ENCODE peak calls at places on chromosomes 16 and 17, in six cellular contexts. I is esophagus muscularis mucosa, Q is GM12865, L is SK-N-SH, U is fibroblast of lung, P is DND-41. T is an unnamed sample.

GRCh38 chr17:77208217-77208808 is 67.5 kb downstream of the SEC14L1 start:
- DNase-seq in P (no peak), U (peak), I (no peak), Q (no peak), L (no peak), T (peak)

GRCh38 chr16:17566656-17567450 is 96.1 kb upstream of the XYLT1 start:
- DNase-seq in U (no peak), I (no peak), L (no peak), P (no peak), Q (no peak), T (no peak)

GRCh38 chr17:77952368-77952767 is 6.1 kb upstream of the TNRC6C start:
- DNase-seq in U (no peak), L (no peak), Q (no peak), P (no peak), I (no peak), T (no peak)

GRCh38 chr17:32335647-32336046 is 6.3 kb downstream of the C17orf75 start:
- DNase-seq in U (peak), P (no peak), Q (no peak), I (no peak), L (no peak), T (no peak)

GRCh38 chr17:7249219-7249618 is 2.3 kb downstream of the CTDNEP1 start:
- DNase-seq in P (no peak), I (no peak), Q (no peak), U (no peak), L (no peak), T (no peak)

GRCh38 chr17:29291163-29291752 is 2.7 kb downstream of the NUFIP2 start:
- DNase-seq in L (peak), U (peak), I (no peak), P (peak), Q (peak), T (peak)

GRCh38 chr16:30585022-30585399 is 486 bp downstream of the ZNF785 start:
- DNase-seq in Q (peak), U (peak), P (peak), I (no peak), L (peak), T (no peak)

GRCh38 chr17:17514993-17515920 is 19.1 kb upstream of the RASD1 start:
- DNase-seq in L (peak), U (peak), I (no peak), Q (no peak), P (no peak), T (peak)

GRCh38 chr17:30519166-30519565 is 42.0 kb downstream of the GOSR1 start:
- DNase-seq in Q (no peak), I (no peak), P (no peak), L (no peak), U (no peak), T (no peak)

GRCh38 chr17:70905796-70906195 is 736.5 kb downstream of the KCNJ2 start:
- DNase-seq in P (no peak), U (peak), I (no peak), Q (no peak), L (no peak), T (peak)

GRCh38 chr17:17057057-17057551 is 14.8 kb downstream of the MPRIP start:
- DNase-seq in Q (no peak), P (no peak), U (no peak), I (no peak), L (no peak), T (no peak)

GRCh38 chr16:1169285-1170075 is 16.6 kb downstream of the CACNA1H start:
- DNase-seq in Q (no peak), I (no peak), U (no peak), L (no peak), P (no peak), T (no peak)

GRCh38 chr17:13562271-13562800 is 39.4 kb downstream of the HS3ST3A1 start:
- DNase-seq in L (no peak), U (peak), P (no peak), I (no peak), Q (no peak), T (no peak)

DNA sequence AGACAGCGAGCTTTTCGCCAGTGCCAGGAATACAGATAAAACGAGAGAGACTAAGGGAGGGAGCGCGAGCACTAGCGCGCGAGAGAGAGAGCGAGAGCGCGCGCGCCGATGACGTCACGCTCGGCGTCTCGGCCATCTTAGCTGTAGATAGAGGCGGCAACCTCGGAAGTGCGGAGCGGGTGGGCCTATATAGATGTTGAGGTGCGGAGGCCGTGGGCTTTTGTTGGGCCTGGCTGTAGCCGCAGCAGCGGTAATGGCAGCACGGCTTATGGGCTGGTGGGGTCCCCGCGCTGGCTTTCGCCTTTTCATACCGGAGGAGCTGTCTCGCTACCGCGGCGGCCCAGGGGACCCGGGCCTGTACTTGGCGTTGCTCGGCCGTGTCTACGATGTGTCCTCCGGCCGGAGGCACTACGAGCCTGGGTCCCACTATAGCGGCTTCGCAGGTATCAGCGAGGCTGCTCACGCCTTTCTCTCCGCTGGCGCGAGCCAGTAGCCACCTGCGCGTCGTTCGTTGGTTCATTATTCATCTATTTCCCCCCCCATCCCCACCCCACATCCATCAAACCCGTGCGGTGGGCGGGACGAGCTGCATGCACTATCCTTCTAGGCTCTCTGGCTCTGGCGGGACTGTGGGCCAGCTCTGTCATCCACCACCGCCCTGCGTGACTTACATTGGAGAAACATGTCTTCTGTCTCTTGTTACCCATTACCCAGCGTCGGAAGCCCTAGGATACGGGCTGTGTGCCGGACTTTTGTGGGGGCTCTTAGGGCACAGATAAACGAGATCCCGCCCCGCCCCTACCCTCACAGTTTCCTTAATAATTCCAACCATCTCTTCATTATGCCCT is 790 bp downstream of the CYB5D2 start:
- DNase-seq in P (peak), I (peak), L (peak), U (peak), Q (peak), T (peak)
- TF ChIP-seq CTCF in P (no peak), I (no peak), L (no peak), U (no peak), Q (no peak), T (no peak)

DNA sequence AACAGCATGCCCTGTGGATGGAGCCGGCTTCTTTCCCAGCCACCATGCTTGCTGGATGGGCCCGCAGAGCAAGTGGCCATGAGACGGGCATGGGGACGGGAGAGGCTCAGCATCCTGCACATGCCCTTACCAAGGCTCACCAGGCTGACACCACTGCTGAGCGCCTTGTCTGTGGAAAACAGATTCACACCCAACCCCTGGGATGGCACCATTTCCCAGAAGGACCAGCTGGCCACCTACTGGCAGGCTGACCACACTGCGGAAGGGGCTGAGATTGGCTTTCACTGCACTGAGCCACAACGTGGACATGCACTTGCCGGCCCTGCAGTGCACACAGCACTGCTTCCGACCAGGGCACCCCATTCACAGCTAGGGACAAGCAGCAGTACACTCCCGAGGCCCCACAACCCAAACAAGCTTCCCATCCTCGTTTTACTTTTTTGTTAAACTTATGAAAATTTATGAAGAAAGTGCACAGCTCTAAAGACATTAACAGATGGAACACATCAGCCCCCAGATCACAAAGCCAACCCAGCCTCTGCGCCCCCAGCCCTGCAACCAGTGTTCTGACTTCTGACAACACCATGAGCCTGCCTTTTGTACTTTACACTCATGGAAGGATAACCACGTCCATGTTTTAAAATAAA is 13.9 kb upstream of the KRTAP17-1 start:
- DNase-seq in U (peak), L (peak), I (no peak), P (peak), Q (no peak), T (no peak)
- H3K4me3 ChIP-seq in U (no peak), L (no peak), I (no peak), P (no peak), Q (no peak), T (no peak)

DNA sequence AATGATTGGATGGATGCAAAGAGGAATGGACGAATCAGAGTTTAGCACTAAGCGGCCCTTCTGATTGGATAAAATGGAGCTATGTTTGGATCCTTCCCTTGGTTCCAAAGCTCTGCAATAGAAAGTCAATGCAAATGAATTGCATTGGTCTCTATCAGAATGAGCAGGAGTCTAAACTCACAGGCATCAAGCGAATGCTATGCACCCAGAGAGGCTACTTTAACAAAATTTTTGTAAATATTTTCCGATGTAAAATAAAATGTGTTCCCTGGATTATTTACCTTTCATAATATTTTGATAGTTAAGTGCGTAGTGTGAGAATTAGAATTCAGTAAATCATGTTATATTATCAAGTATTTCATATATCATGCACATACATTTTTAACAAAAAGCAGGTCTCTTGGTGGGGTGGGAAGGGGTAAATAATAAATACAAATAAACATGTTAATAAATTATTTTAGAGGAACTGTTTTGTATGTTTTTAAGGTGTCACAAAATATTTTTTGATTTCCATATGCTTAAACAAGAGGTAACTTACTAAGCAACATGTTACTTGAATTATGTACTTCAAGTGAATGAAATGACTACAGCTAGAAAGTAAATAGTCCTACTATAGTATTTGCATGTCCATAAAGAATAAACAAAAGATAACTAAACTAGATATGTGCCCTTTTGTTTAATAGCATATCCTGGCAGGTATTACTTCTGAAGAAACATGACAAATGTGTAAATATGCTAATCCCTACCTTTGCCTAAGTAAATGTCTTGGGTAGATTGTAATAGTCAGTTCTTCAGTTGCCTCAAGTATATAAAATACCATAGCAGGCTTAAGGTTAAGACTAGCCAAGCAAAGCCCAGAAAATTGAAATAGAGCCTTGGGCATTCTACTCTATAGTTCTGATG is 4.4 kb upstream of the UNK start:
- DNase-seq in P (no peak), U (no peak), I (no peak), Q (no peak), L (no peak), T (no peak)
- TF ChIP-seq CTCF in P (no peak), U (no peak), I (no peak), Q (no peak), L (no peak), T (no peak)

GRCh38 chr17:49216482-49216881 is 6.0 kb downstream of the ABI3 start:
- DNase-seq in P (no peak), L (no peak), U (no peak), Q (no peak), I (no peak), T (no peak)

GRCh38 chr17:49214665-49215360 is 4.3 kb downstream of the ABI3 start:
- DNase-seq in P (no peak), Q (peak), I (no peak), U (no peak), L (peak), T (no peak)

GRCh38 chr17:49213803-49214202 is 3.3 kb downstream of the ABI3 start:
- DNase-seq in U (no peak), Q (no peak), I (no peak), P (no peak), L (no peak), T (no peak)

GRCh38 chr17:49210158-49211029 is at the start of the genes ABI3 and GNGT2:
- DNase-seq in I (no peak), L (peak), P (peak), Q (peak), U (peak), T (no peak)

DNA sequence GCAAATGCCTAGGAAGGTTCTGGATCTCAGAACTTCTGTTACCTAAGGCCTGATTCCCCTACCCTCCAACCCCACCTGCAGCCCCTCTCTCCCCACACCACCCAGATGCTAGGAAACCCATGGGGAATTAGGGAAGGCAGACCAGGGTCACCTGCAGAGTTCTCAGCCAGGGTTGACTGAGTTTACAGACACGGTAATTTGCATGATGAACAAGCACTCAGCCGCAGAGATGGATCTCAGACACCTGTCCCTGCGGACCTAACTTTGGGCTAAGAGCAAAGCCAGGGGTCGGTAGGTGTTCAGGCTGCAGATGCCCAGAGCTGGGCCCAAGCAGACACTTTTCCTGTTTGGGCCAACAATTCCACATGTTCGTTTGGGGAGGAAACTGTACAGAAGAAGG is 2.9 kb downstream of the ABI3 start:
- DNase-seq in I (no peak), L (peak), P (no peak), Q (peak), U (no peak), T (no peak)
- H3K4me3 ChIP-seq in I (no peak), L (no peak), P (no peak), Q (peak), U (no peak), T (no peak)

DNA sequence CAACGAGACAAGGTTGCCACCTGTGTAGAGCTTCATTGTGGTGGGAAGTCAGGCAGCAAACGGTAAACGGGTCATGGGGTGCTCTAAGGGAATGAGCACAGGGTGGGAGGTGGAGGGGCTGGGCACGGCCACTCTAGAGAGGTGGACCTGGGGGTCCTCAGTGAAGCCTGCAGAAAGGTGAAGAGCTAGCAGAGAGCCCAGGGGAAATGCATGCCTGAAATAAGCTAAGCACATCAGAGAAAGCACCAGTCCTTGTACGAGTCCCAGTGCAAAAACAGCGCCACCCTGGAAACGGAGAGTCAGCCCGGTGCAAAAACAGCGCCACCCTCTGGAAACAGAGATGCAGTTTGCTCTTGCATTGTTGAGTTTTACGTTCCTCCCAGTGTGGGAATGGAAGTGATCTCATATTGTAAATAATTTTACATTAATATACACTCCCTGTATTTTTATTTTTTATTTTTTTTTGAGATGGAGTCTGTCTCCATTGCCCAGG is 65.0 kb downstream of the TBC1D16 start:
- DNase-seq in U (peak), Q (peak), P (peak), L (peak), I (no peak), T (no peak)
- TF ChIP-seq CTCF in U (peak), Q (peak), P (peak), L (peak), I (peak), T (peak)

GRCh38 chr16:83137894-83138293 is 511.1 kb downstream of the CDH13 start:
- DNase-seq in P (peak), I (no peak), U (no peak), Q (no peak), L (no peak), T (no peak)
- H3K4me3 ChIP-seq in P (peak), I (peak), U (peak), Q (no peak), L (peak), T (peak)

GRCh38 chr16:67104061-67104460 is 5.7 kb upstream of the PHAF1 start:
- DNase-seq in P (no peak), Q (peak), L (peak), U (peak), I (no peak), T (peak)
- TF ChIP-seq CTCF in P (peak), Q (no peak), L (peak), U (peak), I (no peak), T (peak)

T was measured in astrocyte of the cerebellum.